ENCODE peak calls at places on chromosomes 16 and 17, in seven cellular contexts. E is HCT116, L is K562, Y is HepG2, R is SK-N-SH, S is GM12878, V is H1. O is an unnamed sample.

GRCh38 chr16:89395150-89396142 is 94.9 kb downstream of the ANKRD11 start:
- DNase-seq in E (no peak), S (no peak), Y (peak), V (no peak), R (peak), L (no peak), O (peak)

GRCh38 chr17:76827736-76828135 is 40.5 kb upstream of the MGAT5B start:
- DNase-seq in S (no peak), Y (no peak), R (no peak), L (no peak), E (no peak), V (no peak), O (no peak)

GRCh38 chr16:88349903-88350900 is 32.6 kb upstream of the ZNF469 start:
- DNase-seq in V (no peak), S (no peak), L (no peak), E (no peak), R (peak), Y (no peak), O (no peak)

GRCh38 chr17:64657610-64658125 is 4.4 kb downstream of the SMURF2 start:
- DNase-seq in Y (no peak), L (no peak), R (no peak), V (no peak), E (no peak), S (no peak), O (no peak)

GRCh38 chr17:69130627-69131293 is 10.9 kb downstream of the ABCA6 start:
- DNase-seq in E (no peak), V (no peak), Y (no peak), S (no peak), L (no peak), R (no peak), O (no peak)

GRCh38 chr16:11356573-11357331 is 11.5 kb downstream of the RMI2 start:
- DNase-seq in R (peak), V (peak), Y (peak), S (no peak), L (peak), E (no peak), O (no peak)

GRCh38 chr16:22428654-22429053 is 54.2 kb upstream of the CDR2 start:
- DNase-seq in E (no peak), S (no peak), R (no peak), V (no peak), Y (no peak), L (no peak), O (no peak)

GRCh38 chr17:20184191-20184590 is 175.0 kb downstream of the SPECC1 start:
- DNase-seq in Y (no peak), E (no peak), R (no peak), S (no peak), L (no peak), V (no peak), O (no peak)

GRCh38 chr16:88461291-88462269 is 8.5 kb downstream of the ZFPM1 start:
- DNase-seq in Y (no peak), E (no peak), S (no peak), L (peak), V (peak), R (no peak), O (no peak)

GRCh38 chr16:825298-826061 is 24.9 kb upstream of the GNG13 start:
- DNase-seq in L (no peak), R (peak), V (no peak), S (no peak), Y (no peak), E (no peak), O (no peak)

GRCh38 chr17:79174905-79175856 is 100.6 kb downstream of the ENGASE start:
- DNase-seq in R (no peak), L (no peak), Y (no peak), V (no peak), S (no peak), E (no peak), O (no peak)

GRCh38 chr16:63856537-63856936 is 1265.3 kb downstream of the CDH11 start:
- DNase-seq in S (no peak), L (no peak), E (no peak), V (no peak), R (no peak), Y (no peak), O (no peak)

GRCh38 chr17:45235071-45236001 is 13.7 kb downstream of the FMNL1 start:
- DNase-seq in S (no peak), V (peak), E (peak), L (peak), Y (peak), R (peak), O (no peak)

GRCh38 chr17:36647598-36647997 is 46.2 kb downstream of the MRM1 start:
- DNase-seq in V (no peak), Y (no peak), E (no peak), S (no peak), L (peak), R (no peak), O (no peak)

GRCh38 chr17:27845264-27846041 is 45.1 kb upstream of the NOS2 start:
- DNase-seq in S (no peak), V (no peak), Y (peak), R (no peak), L (no peak), E (no peak), O (no peak)

GRCh38 chr17:27836651-27837050 is 36.3 kb upstream of the NOS2 start:
- DNase-seq in S (no peak), L (no peak), E (no peak), Y (no peak), R (no peak), V (no peak), O (no peak)

GRCh38 chr17:27846042-27846655 is 45.8 kb upstream of the NOS2 start:
- DNase-seq in L (no peak), Y (no peak), E (no peak), S (no peak), R (no peak), V (no peak), O (no peak)

DNA sequence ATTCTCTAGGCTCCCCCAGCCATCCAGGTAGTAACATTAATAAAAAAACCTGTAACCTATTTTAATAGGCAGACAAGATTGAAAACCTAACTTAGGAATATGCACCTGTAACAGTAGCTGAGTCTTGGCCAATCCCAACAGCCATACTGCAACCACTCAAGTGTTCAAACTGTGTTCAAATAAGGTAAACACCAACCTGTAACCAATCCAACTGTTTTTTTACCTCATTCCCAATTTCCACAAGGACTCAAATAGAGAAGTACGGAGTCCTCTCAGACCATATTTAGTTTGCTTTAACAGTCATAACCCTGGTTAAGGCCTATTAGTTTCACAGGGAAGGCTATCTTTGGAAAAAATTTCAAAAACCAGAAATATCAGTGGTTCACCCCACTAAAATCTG is 40.4 kb upstream of the NOS2 start:
- DNase-seq in S (no peak), V (no peak), L (no peak), E (no peak), R (no peak), Y (no peak), O (no peak)
- TF ChIP-seq SIN3A in S (no peak), V (no peak), L (no peak), E (no peak), R (no peak), Y (no peak), O (no peak)

GRCh38 chr17:81822996-81823799 is 9.9 kb downstream of the MCRIP1 start:
- DNase-seq in E (no peak), S (no peak), L (no peak), Y (no peak), R (no peak), V (no peak), O (no peak)
- H3K27ac ChIP-seq in E (no peak), S (no peak), L (peak), Y (no peak), R (no peak), V (no peak), O (no peak)

GRCh38 chr17:73715714-73716113 is 71.5 kb upstream of the SDK2 start:
- DNase-seq in V (no peak), R (no peak), Y (no peak), L (no peak), S (no peak), E (no peak), O (no peak)
- TF ChIP-seq SIN3A in V (peak), R (no peak), Y (no peak), L (no peak), S (no peak), E (no peak), O (no peak)

GRCh38 chr17:28042657-28042720 is at the start of gene NLK:
- DNase-seq in L (no peak), R (no peak), S (no peak), E (no peak), Y (no peak), V (no peak), O (no peak)
- H3K27ac ChIP-seq in L (peak), R (peak), S (peak), E (peak), Y (peak), V (peak), O (peak)

GRCh38 chr17:1644493-1645206 is 882 bp downstream of the SCARF1 start:
- DNase-seq in R (no peak), V (no peak), E (no peak), Y (no peak), L (no peak), S (peak), O (no peak)

GRCh38 chr17:1643999-1644492 is 1.5 kb downstream of the SCARF1 start:
- DNase-seq in L (no peak), R (no peak), S (no peak), V (no peak), Y (no peak), E (no peak), O (no peak)

GRCh38 chr17:1646199-1646875 is 805 bp upstream of the SCARF1 start:
- DNase-seq in S (no peak), E (no peak), L (no peak), V (no peak), Y (no peak), R (no peak), O (no peak)

GRCh38 chr17:1643293-1643998 is 2.1 kb downstream of the SCARF1 start:
- DNase-seq in S (no peak), R (peak), E (peak), V (no peak), Y (no peak), L (no peak), O (no peak)

DNA sequence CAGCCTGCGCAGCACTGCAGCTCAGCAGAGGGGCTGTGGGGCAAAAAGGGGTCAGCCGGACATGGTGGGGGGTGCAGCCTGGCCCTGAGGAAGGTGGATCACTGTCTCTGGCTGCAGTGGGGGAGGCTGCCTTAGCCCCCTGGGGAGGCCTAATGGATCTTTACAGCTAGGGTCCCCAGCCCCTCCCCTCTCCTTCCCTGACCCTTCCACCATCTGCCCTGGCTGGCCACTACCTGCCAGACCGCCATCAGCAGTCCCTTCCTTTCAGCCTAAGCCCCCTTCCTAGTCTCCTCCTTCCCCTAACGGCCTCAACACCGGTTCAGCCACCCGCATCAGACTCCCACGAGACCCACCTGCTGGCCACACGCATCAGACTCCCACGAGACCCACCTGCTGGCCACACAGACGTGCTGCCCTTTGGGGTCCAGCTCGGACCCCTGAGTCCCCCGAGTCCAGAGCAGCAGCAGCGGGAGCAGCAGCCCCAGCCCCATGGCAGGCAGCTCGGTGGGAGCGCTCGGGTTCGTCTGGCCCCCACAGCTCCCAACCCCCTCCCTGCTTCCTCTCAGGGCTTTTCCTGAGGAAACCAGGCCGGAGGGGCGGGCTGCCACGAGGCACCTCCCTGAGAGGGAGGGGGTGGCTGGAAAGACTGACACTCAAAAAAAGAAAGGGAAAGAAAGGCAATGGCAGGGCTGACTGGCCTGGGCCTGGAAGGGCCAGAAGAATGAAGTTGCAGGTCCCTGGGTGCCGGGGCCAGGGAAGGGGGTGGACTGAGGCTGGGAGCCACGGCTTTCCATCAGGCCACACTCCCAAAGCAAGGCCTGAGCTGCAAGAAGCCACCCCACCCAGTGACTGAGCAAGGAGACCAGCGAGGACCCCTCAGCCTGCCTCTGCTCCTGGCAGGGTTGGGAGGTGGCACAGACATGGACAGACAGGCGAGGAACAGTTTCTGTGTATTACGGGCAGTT is at the start of gene SCARF1:
- DNase-seq in E (no peak), S (no peak), Y (no peak), R (no peak), V (no peak), L (no peak), O (no peak)
- TF ChIP-seq SIN3A in E (no peak), S (no peak), Y (no peak), R (no peak), V (no peak), L (no peak), O (no peak)

GRCh38 chr16:30007378-30007895 is 3.4 kb downstream of the DOC2A start:
- DNase-seq in S (no peak), V (no peak), Y (no peak), E (no peak), R (no peak), L (no peak), O (no peak)

GRCh38 chr16:30011505-30012480 is 966 bp upstream of the DOC2A start:
- DNase-seq in V (no peak), L (no peak), S (no peak), E (no peak), Y (no peak), R (no peak), O (no peak)

GRCh38 chr16:30009085-30009862 is 1.6 kb downstream of the DOC2A start:
- DNase-seq in L (no peak), Y (no peak), V (no peak), R (no peak), E (no peak), S (no peak), O (no peak)

GRCh38 chr16:30010817-30011504 is at the start of gene DOC2A:
- DNase-seq in E (no peak), L (peak), R (peak), Y (no peak), S (no peak), V (no peak), O (no peak)

GRCh38 chr16:30009990-30010816 is 624 bp downstream of the DOC2A start:
- DNase-seq in Y (no peak), R (peak), E (no peak), L (peak), S (no peak), V (no peak), O (no peak)
- H3K27ac ChIP-seq in Y (no peak), R (no peak), E (no peak), L (no peak), S (no peak), V (no peak), O (no peak)

GRCh38 chr16:29025218-29025617 is 40.4 kb downstream of the LAT start:
- DNase-seq in Y (no peak), R (no peak), L (peak), S (no peak), E (no peak), V (no peak), O (no peak)
- TF ChIP-seq SIN3A in Y (no peak), R (no peak), L (no peak), S (no peak), E (no peak), V (no peak), O (no peak)

DNA sequence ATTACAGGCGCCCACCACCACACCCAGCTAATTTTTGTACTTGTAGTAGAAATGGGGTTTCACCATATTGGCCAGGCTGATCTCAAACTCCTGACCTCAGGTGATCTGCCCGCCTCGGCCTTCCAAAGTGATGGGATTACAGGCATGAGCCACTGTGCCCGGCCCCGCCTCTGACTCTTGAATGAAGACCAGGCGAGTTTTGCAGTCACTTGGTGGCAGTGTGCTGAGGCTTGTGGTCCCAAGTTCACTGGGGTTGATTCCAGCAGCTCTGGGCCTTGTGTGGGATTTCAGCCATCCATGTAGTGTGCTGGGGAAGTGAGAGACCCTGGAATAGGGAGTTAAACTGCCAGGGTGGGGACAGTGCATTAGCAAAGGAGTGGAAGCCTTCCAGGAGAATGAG is 14.3 kb downstream of the PSKH1 start:
- DNase-seq in Y (peak), E (no peak), R (no peak), V (no peak), S (no peak), L (no peak), O (no peak)
- H3K27ac ChIP-seq in Y (peak), E (no peak), R (no peak), V (no peak), S (no peak), L (no peak), O (no peak)

GRCh38 chr17:40021471-40021961 is 6.3 kb downstream of the CSF3 start:
- DNase-seq in Y (no peak), L (no peak), V (no peak), R (no peak), S (no peak), E (no peak), O (no peak)
- TF ChIP-seq SIN3A in Y (no peak), L (no peak), V (no peak), R (no peak), S (no peak), E (no peak), O (no peak)

O was measured in Panc1.